ENCODE peak calls at places on chromosome 3, in six cellular contexts. C, E, I, D, H and F are unnamed samples.

GRCh38 chr3:36172699-36173098 is 207.6 kb upstream of the STAC start:
- DNase-seq in C (no peak), E (no peak), I (no peak), D (no peak), H (no peak), F (no peak)

GRCh38 chr3:52809149-52809548 is 14.6 kb downstream of the ITIH3 start:
- DNase-seq in C (no peak), E (no peak), I (no peak), D (no peak), H (no peak), F (no peak)

GRCh38 chr3:52682016-52682415 is 3.7 kb downstream of the PBRM1 start:
- DNase-seq in C (no peak), E (no peak), I (no peak), D (peak), H (peak), F (no peak)

GRCh38 chr3:11327619-11328018 is 55.4 kb downstream of the ATG7 start:
- DNase-seq in C (no peak), E (no peak), I (no peak), D (no peak), H (no peak), F (no peak)

GRCh38 chr3:10764314-10765051 is 51.5 kb upstream of the SLC6A11 start:
- DNase-seq in C (no peak), E (no peak), I (no peak), D (no peak), H (no peak), F (no peak)

GRCh38 chr3:24683511-24684384 is 189.1 kb upstream of the THRB start:
- DNase-seq in C (no peak), E (no peak), I (peak), D (no peak), H (peak), F (no peak)

GRCh38 chr3:143571548-143571947 is 276.7 kb downstream of the SLC9A9 start:
- DNase-seq in C (no peak), E (no peak), I (no peak), D (no peak), H (no peak), F (no peak)

GRCh38 chr3:44048196-44048924 is 193.3 kb upstream of the TOPAZ1 start:
- DNase-seq in C (no peak), E (no peak), I (peak), D (no peak), H (peak), F (no peak)

GRCh38 chr3:64992462-64993285 is 304.9 kb upstream of the ADAMTS9 start:
- DNase-seq in C (no peak), E (no peak), I (no peak), D (no peak), H (no peak), F (no peak)

GRCh38 chr3:8627541-8627940 is 17.1 kb downstream of the SSUH2 start:
- DNase-seq in C (no peak), E (no peak), I (no peak), D (no peak), H (no peak), F (no peak)

GRCh38 chr3:46082021-46082420 is 54.7 kb upstream of the XCR1 start:
- DNase-seq in C (no peak), E (no peak), I (no peak), D (no peak), H (no peak), F (no peak)

GRCh38 chr3:37709946-37710345 is 151.7 kb upstream of the CTDSPL start:
- DNase-seq in C (no peak), E (no peak), I (no peak), D (no peak), H (no peak), F (no peak)

GRCh38 chr3:128588147-128588546 is 62.5 kb downstream of the RPN1 start:
- DNase-seq in C (no peak), E (no peak), I (no peak), D (no peak), H (no peak), F (no peak)

GRCh38 chr3:105686324-105686897 is 182.4 kb downstream of the CBLB start:
- DNase-seq in C (no peak), E (no peak), I (peak), D (no peak), H (peak), F (no peak)

GRCh38 chr3:188090626-188091309 is 63.2 kb upstream of the LPP start:
- DNase-seq in C (no peak), E (no peak), I (no peak), D (no peak), H (no peak), F (no peak)

GRCh38 chr3:169149349-169149890 is 514.1 kb downstream of the MECOM start:
- DNase-seq in C (peak), E (peak), I (peak), D (peak), H (peak), F (peak)

GRCh38 chr3:134810850-134811249 is 15.8 kb downstream of the EPHB1 start:
- DNase-seq in C (no peak), E (no peak), I (no peak), D (no peak), H (no peak), F (no peak)

GRCh38 chr3:29170894-29171582 is 109.8 kb upstream of the RBMS3 start:
- DNase-seq in C (no peak), E (no peak), I (peak), D (no peak), H (peak), F (no peak)

GRCh38 chr3:183298708-183299153 is 45.7 kb downstream of the B3GNT5 start:
- DNase-seq in C (peak), E (peak), I (peak), D (peak), H (peak), F (peak)

GRCh38 chr3:72152551-72153476 is 367.9 kb upstream of the PROK2 start:
- DNase-seq in C (peak), E (peak), I (peak), D (peak), H (peak), F (peak)

GRCh38 chr3:150216041-150216811 is 191.9 kb upstream of the TSC22D2 start:
- DNase-seq in C (peak), E (peak), I (peak), D (peak), H (peak), F (peak)

GRCh38 chr3:107106316-107106715 is 270.9 kb upstream of the CCDC54 start:
- DNase-seq in C (no peak), E (no peak), I (peak), D (no peak), H (peak), F (no peak)

GRCh38 chr3:126083511-126083912 is 412 bp downstream of the SLC41A3 start:
- DNase-seq in C (peak), E (peak), I (peak), D (no peak), H (peak), F (peak)

GRCh38 chr3:141216975-141217374 is 14.7 kb upstream of the PXYLP1 start:
- DNase-seq in C (no peak), E (no peak), I (no peak), D (no peak), H (no peak), F (no peak)

GRCh38 chr3:72310028-72310987 is 525.4 kb upstream of the PROK2 start:
- DNase-seq in C (no peak), E (peak), I (peak), D (peak), H (peak), F (peak)

GRCh38 chr3:51388286-51389029 is 2.6 kb upstream of the RBM15B start:
- DNase-seq in C (peak), E (no peak), I (no peak), D (no peak), H (no peak), F (no peak)

GRCh38 chr3:67647390-67647878 is 7.0 kb downstream of the SUCLG2 start:
- DNase-seq in C (peak), E (peak), I (peak), D (no peak), H (peak), F (no peak)

GRCh38 chr3:101640256-101640655 is 36.7 kb downstream of the ZBTB11 start:
- DNase-seq in C (no peak), E (no peak), I (no peak), D (no peak), H (no peak), F (no peak)

GRCh38 chr3:107268461-107268860 is 108.8 kb upstream of the CCDC54 start:
- DNase-seq in C (no peak), E (no peak), I (no peak), D (no peak), H (no peak), F (no peak)

GRCh38 chr3:139940622-139941021 is 5.6 kb downstream of the CLSTN2 start:
- DNase-seq in C (no peak), E (no peak), I (no peak), D (no peak), H (no peak), F (no peak)

GRCh38 chr3:101133638-101134037 is 140.4 kb upstream of the ABI3BP start:
- DNase-seq in C (no peak), E (no peak), I (no peak), D (no peak), H (no peak), F (no peak)

GRCh38 chr3:190533511-190534282 is 19.8 kb downstream of the IL1RAP start:
- DNase-seq in C (peak), E (peak), I (peak), D (peak), H (peak), F (peak)

GRCh38 chr3:72153477-72154314 is 368.7 kb upstream of the PROK2 start:
- DNase-seq in C (no peak), E (no peak), I (no peak), D (no peak), H (no peak), F (no peak)

GRCh38 chr3:101414121-101414520 is 93.7 kb upstream of the IMPG2 start:
- DNase-seq in C (no peak), E (no peak), I (no peak), D (no peak), H (no peak), F (peak)